ENCODE peak calls at places on chromosomes 2 and 18, in eight cellular contexts. One of them, this sample, is unnamed.

GRCh38 chr2:88654714-88655113 is 27.4 kb upstream of the EIF2AK3 start:
- DNase-seq in K562: no peak
- DNase-seq in Calu3: no peak
- DNase-seq in progenitor cell of endocrine pancreas: no peak
- DNase-seq in GM12865: no peak
- DNase-seq in H9: no peak
- DNase-seq in neural progenitor cell: no peak
- DNase-seq in spleen: no peak
- DNase-seq in this sample: no peak

GRCh38 chr2:23745726-23746105 is 181.2 kb downstream of the ATAD2B start:
- DNase-seq in neural progenitor cell: no peak
- DNase-seq in progenitor cell of endocrine pancreas: no peak
- DNase-seq in GM12865: peak
- DNase-seq in Calu3: no peak
- DNase-seq in spleen: no peak
- DNase-seq in H9: no peak
- DNase-seq in K562: no peak
- DNase-seq in this sample: peak

GRCh38 chr2:132620115-132620514 is 49.9 kb downstream of the LYPD1 start:
- DNase-seq in Calu3: no peak
- DNase-seq in GM12865: no peak
- DNase-seq in progenitor cell of endocrine pancreas: no peak
- DNase-seq in H9: no peak
- DNase-seq in K562: no peak
- DNase-seq in neural progenitor cell: no peak
- DNase-seq in spleen: no peak
- DNase-seq in this sample: no peak

GRCh38 chr2:172168917-172169346 is 66.2 kb upstream of the DLX2 start:
- DNase-seq in GM12865: no peak
- DNase-seq in Calu3: no peak
- DNase-seq in H9: no peak
- DNase-seq in progenitor cell of endocrine pancreas: no peak
- DNase-seq in neural progenitor cell: no peak
- DNase-seq in K562: no peak
- DNase-seq in spleen: no peak
- DNase-seq in this sample: no peak

GRCh38 chr2:73081181-73081671 is 9.7 kb upstream of the SFXN5 start:
- DNase-seq in K562: peak
- DNase-seq in spleen: peak
- DNase-seq in H9: peak
- DNase-seq in GM12865: no peak
- DNase-seq in progenitor cell of endocrine pancreas: no peak
- DNase-seq in Calu3: no peak
- DNase-seq in neural progenitor cell: peak
- DNase-seq in this sample: no peak

GRCh38 chr2:159076233-159076632 is 107.8 kb downstream of the TANC1 start:
- DNase-seq in spleen: no peak
- DNase-seq in K562: no peak
- DNase-seq in progenitor cell of endocrine pancreas: no peak
- DNase-seq in Calu3: no peak
- DNase-seq in H9: no peak
- DNase-seq in GM12865: no peak
- DNase-seq in neural progenitor cell: no peak
- DNase-seq in this sample: no peak

GRCh38 chr2:150264442-150264841 is 223.0 kb downstream of the RND3 start:
- DNase-seq in GM12865: no peak
- DNase-seq in H9: no peak
- DNase-seq in spleen: no peak
- DNase-seq in neural progenitor cell: no peak
- DNase-seq in Calu3: no peak
- DNase-seq in progenitor cell of endocrine pancreas: no peak
- DNase-seq in K562: no peak
- DNase-seq in this sample: no peak

GRCh38 chr18:2958819-2959298 is 54.1 kb downstream of the LPIN2 start:
- DNase-seq in GM12865: peak
- DNase-seq in Calu3: no peak
- DNase-seq in progenitor cell of endocrine pancreas: no peak
- DNase-seq in K562: no peak
- DNase-seq in spleen: no peak
- DNase-seq in neural progenitor cell: no peak
- DNase-seq in H9: no peak
- DNase-seq in this sample: peak

GRCh38 chr18:11960743-11961380 is 20.4 kb upstream of the IMPA2 start:
- DNase-seq in K562: peak
- DNase-seq in progenitor cell of endocrine pancreas: no peak
- DNase-seq in Calu3: no peak
- DNase-seq in H9: no peak
- DNase-seq in GM12865: no peak
- DNase-seq in neural progenitor cell: no peak
- DNase-seq in spleen: no peak
- DNase-seq in this sample: no peak

GRCh38 chr18:57925706-57926105 is 118.3 kb upstream of the NEDD4L start:
- DNase-seq in progenitor cell of endocrine pancreas: no peak
- DNase-seq in GM12865: no peak
- DNase-seq in neural progenitor cell: no peak
- DNase-seq in K562: no peak
- DNase-seq in spleen: no peak
- DNase-seq in H9: no peak
- DNase-seq in Calu3: no peak
- DNase-seq in this sample: no peak

GRCh38 chr2:178383718-178384117 is 67.3 kb downstream of the PRKRA start:
- DNase-seq in Calu3: no peak
- DNase-seq in GM12865: no peak
- DNase-seq in H9: no peak
- DNase-seq in K562: no peak
- DNase-seq in spleen: no peak
- DNase-seq in neural progenitor cell: no peak
- DNase-seq in progenitor cell of endocrine pancreas: no peak
- DNase-seq in this sample: no peak

GRCh38 chr2:61520261-61520660 is 17.9 kb downstream of the XPO1 start:
- DNase-seq in neural progenitor cell: no peak
- DNase-seq in H9: no peak
- DNase-seq in K562: no peak
- DNase-seq in spleen: no peak
- DNase-seq in GM12865: no peak
- DNase-seq in Calu3: no peak
- DNase-seq in progenitor cell of endocrine pancreas: no peak
- DNase-seq in this sample: no peak

GRCh38 chr18:10169064-10169562 is 255.3 kb downstream of the VAPA start:
- DNase-seq in Calu3: no peak
- DNase-seq in K562: no peak
- DNase-seq in H9: no peak
- DNase-seq in GM12865: no peak
- DNase-seq in spleen: no peak
- DNase-seq in progenitor cell of endocrine pancreas: no peak
- DNase-seq in neural progenitor cell: no peak
- DNase-seq in this sample: no peak

GRCh38 chr2:199471443-199472057 is 13.8 kb upstream of the SATB2 start:
- DNase-seq in neural progenitor cell: peak
- DNase-seq in spleen: peak
- DNase-seq in Calu3: peak
- DNase-seq in progenitor cell of endocrine pancreas: peak
- DNase-seq in H9: peak
- DNase-seq in K562: peak
- DNase-seq in GM12865: peak
- DNase-seq in this sample: peak

GRCh38 chr2:152637251-152637650 is 80.0 kb downstream of the PRPF40A start:
- DNase-seq in spleen: no peak
- DNase-seq in Calu3: no peak
- DNase-seq in neural progenitor cell: no peak
- DNase-seq in progenitor cell of endocrine pancreas: no peak
- DNase-seq in H9: no peak
- DNase-seq in K562: no peak
- DNase-seq in GM12865: no peak
- DNase-seq in this sample: no peak

DNA sequence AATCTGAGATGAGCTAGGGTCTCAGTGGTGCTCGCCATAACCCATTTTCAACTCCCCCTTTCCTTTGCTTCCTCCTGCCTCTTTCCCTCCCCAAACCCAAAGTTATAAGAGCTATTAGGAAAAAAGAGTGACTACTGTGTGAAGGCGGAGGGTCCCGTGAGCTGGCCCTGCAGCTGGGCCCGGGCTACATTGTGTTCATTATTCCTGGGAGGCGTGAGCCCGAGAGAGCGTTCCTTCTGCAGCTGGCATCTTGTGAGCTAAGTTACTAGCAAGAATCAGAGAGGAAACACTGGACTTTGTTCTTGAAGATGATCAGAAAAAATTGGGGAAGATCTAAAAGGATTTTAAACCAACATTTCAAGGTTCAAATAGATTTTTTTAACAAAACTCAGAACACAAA is 118.3 kb downstream of the PID1 start:
- DNase-seq in H9: no peak
- DNase-seq in progenitor cell of endocrine pancreas: no peak
- DNase-seq in spleen: no peak
- DNase-seq in K562: no peak
- DNase-seq in Calu3: no peak
- DNase-seq in neural progenitor cell: no peak
- DNase-seq in GM12865: no peak
- DNase-seq in this sample: no peak
- TF ChIP-seq CTCF in H9: no peak
- TF ChIP-seq CTCF in progenitor cell of endocrine pancreas: no peak
- TF ChIP-seq CTCF in spleen: no peak
- TF ChIP-seq CTCF in K562: no peak
- TF ChIP-seq CTCF in Calu3: no peak
- TF ChIP-seq CTCF in neural progenitor cell: no peak
- TF ChIP-seq CTCF in GM12865: no peak
- TF ChIP-seq CTCF in this sample: no peak

GRCh38 chr2:97005353-97005752 is 19.0 kb upstream of the FAM178B start:
- DNase-seq in GM12865: no peak
- DNase-seq in progenitor cell of endocrine pancreas: no peak
- DNase-seq in neural progenitor cell: no peak
- DNase-seq in K562: peak
- DNase-seq in H9: no peak
- DNase-seq in Calu3: peak
- DNase-seq in spleen: no peak
- DNase-seq in this sample: no peak
- TF ChIP-seq CTCF in GM12865: peak
- TF ChIP-seq CTCF in progenitor cell of endocrine pancreas: peak
- TF ChIP-seq CTCF in neural progenitor cell: peak
- TF ChIP-seq CTCF in K562: peak
- TF ChIP-seq CTCF in H9: peak
- TF ChIP-seq CTCF in Calu3: peak
- TF ChIP-seq CTCF in spleen: no peak
- TF ChIP-seq CTCF in this sample: no peak

GRCh38 chr2:8597526-8598225 is 84.2 kb upstream of the ID2 start:
- DNase-seq in H9: no peak
- DNase-seq in spleen: no peak
- DNase-seq in neural progenitor cell: no peak
- DNase-seq in Calu3: no peak
- DNase-seq in GM12865: no peak
- DNase-seq in progenitor cell of endocrine pancreas: no peak
- DNase-seq in K562: no peak
- DNase-seq in this sample: no peak

GRCh38 chr2:8597094-8597493 is 84.8 kb upstream of the ID2 start:
- DNase-seq in neural progenitor cell: no peak
- DNase-seq in K562: no peak
- DNase-seq in Calu3: no peak
- DNase-seq in progenitor cell of endocrine pancreas: no peak
- DNase-seq in GM12865: no peak
- DNase-seq in spleen: no peak
- DNase-seq in H9: no peak
- DNase-seq in this sample: no peak

GRCh38 chr2:8602809-8603208 is 79.0 kb upstream of the ID2 start:
- DNase-seq in progenitor cell of endocrine pancreas: no peak
- DNase-seq in spleen: no peak
- DNase-seq in neural progenitor cell: no peak
- DNase-seq in Calu3: peak
- DNase-seq in K562: no peak
- DNase-seq in GM12865: peak
- DNase-seq in H9: no peak
- DNase-seq in this sample: no peak

GRCh38 chr2:8600456-8600855 is 81.4 kb upstream of the ID2 start:
- DNase-seq in neural progenitor cell: no peak
- DNase-seq in spleen: no peak
- DNase-seq in Calu3: no peak
- DNase-seq in H9: no peak
- DNase-seq in K562: no peak
- DNase-seq in progenitor cell of endocrine pancreas: no peak
- DNase-seq in GM12865: no peak
- DNase-seq in this sample: no peak

DNA sequence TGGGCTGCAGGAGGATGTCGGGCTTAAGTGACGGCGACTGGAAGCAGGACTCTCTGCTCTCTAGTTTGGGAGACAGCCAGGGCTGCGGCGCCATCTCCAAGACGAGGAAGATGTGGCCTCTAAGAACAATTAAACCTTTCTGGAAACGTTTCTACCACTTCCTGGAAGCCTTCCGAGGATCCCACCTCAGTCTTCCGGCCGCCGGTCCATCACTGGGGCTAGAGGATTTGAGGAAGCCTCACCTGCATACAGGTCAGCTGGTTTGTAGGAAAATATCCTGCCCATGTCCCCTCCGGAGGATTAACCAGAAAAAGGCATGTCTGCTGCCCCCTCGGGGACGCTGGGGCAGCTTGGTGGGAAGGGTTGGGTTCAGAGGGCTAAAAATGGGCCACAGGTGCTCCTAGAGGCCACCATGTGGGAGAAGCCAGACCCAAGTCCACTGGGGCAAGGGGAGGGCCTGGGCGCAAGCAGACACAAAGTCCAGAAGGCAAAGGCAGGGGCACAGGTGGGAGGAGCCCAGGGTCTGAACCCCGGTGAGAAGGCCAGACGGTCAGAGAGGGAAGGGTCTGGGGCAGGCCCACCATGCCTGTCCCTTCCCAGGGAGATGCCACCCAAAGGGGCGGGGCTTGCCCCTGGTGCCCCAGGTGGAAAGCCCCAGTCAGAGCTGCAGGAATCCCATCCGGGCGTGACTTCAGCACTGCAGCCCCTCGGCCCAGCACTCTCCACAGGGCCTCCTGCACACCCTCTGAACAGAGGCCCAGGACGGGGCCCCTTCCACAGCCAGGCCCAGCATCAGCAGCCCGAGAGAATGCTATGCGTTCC is 82.2 kb upstream of the ID2 start:
- DNase-seq in H9: no peak
- DNase-seq in spleen: no peak
- DNase-seq in K562: no peak
- DNase-seq in Calu3: no peak
- DNase-seq in GM12865: no peak
- DNase-seq in progenitor cell of endocrine pancreas: no peak
- DNase-seq in neural progenitor cell: no peak
- DNase-seq in this sample: no peak
- TF ChIP-seq CTCF in H9: no peak
- TF ChIP-seq CTCF in spleen: no peak
- TF ChIP-seq CTCF in K562: no peak
- TF ChIP-seq CTCF in Calu3: no peak
- TF ChIP-seq CTCF in GM12865: no peak
- TF ChIP-seq CTCF in progenitor cell of endocrine pancreas: no peak
- TF ChIP-seq CTCF in neural progenitor cell: no peak
- TF ChIP-seq CTCF in this sample: no peak

DNA sequence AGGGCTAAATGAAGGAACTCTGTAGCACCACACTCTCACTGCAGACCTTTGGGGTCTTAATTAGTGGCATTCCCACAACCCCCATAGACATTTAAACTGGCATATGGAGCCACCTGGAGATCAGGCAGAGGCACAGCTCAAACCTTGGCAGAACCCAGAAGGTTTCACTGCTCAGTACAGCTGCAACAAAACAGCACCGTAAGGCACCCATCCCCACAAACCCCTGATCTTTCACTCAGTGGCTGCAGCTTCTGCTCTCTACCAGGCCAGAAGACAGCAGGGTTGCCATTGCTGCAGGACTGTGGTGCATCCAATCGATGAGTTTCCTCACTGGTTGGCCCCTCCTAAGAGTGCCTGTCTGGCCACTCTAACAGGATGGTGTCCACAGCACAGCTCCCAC is 361.6 kb upstream of the VRK2 start:
- DNase-seq in H9: no peak
- DNase-seq in progenitor cell of endocrine pancreas: no peak
- DNase-seq in neural progenitor cell: no peak
- DNase-seq in spleen: no peak
- DNase-seq in K562: no peak
- DNase-seq in Calu3: no peak
- DNase-seq in GM12865: no peak
- DNase-seq in this sample: no peak
- TF ChIP-seq CTCF in H9: no peak
- TF ChIP-seq CTCF in progenitor cell of endocrine pancreas: no peak
- TF ChIP-seq CTCF in neural progenitor cell: no peak
- TF ChIP-seq CTCF in spleen: no peak
- TF ChIP-seq CTCF in K562: no peak
- TF ChIP-seq CTCF in Calu3: no peak
- TF ChIP-seq CTCF in GM12865: no peak
- TF ChIP-seq CTCF in this sample: no peak

This sample was measured in GM10248.